ENCODE peak calls at places on chromosomes 4 and X, in six cellular contexts. D is transverse colon, X is body of pancreas, L is ovary, G is lower leg skin, C is suprapubic skin. U is an unnamed sample.

GRCh38 chr4:72567821-72568620 is 1.0 kb downstream of the ADAMTS3 start:
- DNase-seq in X (peak), L (peak), D (peak), G (peak), C (peak), U (peak)

GRCh38 chrX:17046478-17047097 is 100.1 kb downstream of the REPS2 start:
- DNase-seq in L (peak), G (peak), X (peak), D (peak), C (no peak), U (peak)

GRCh38 chr4:72305620-72306019 is 263.4 kb downstream of the ADAMTS3 start:
- DNase-seq in L (no peak), G (no peak), D (no peak), C (no peak), X (no peak), U (no peak)

GRCh38 chr4:52824603-52825310 is 37.4 kb upstream of the RASL11B start:
- DNase-seq in D (no peak), X (peak), G (no peak), L (peak), C (no peak), U (peak)

GRCh38 chr4:3791910-3792542 is 25.8 kb downstream of the ADRA2C start:
- DNase-seq in X (peak), L (no peak), G (no peak), D (peak), C (no peak), U (peak)

GRCh38 chr4:140149851-140150635 is 3.9 kb downstream of the MAML3 start:
- DNase-seq in C (peak), G (peak), D (peak), L (peak), X (peak), U (peak)

GRCh38 chr4:141036786-141037185 is 96.5 kb downstream of the RNF150 start:
- DNase-seq in G (no peak), X (no peak), D (no peak), L (no peak), C (no peak), U (no peak)

GRCh38 chr4:81913427-81913878 is 441.7 kb upstream of the RASGEF1B start:
- DNase-seq in G (peak), D (peak), L (no peak), C (no peak), X (peak), U (peak)

GRCh38 chrX:41086627-41086932 is 1.3 kb downstream of the USP9X start:
- DNase-seq in X (no peak), D (no peak), C (no peak), G (no peak), L (no peak), U (no peak)

GRCh38 chr4:3336389-3337356 is 43.9 kb downstream of the RGS12 start:
- DNase-seq in D (no peak), X (no peak), C (no peak), G (no peak), L (no peak), U (peak)

GRCh38 chrX:153582896-153583295 is 16.0 kb downstream of the CCNQ start:
- DNase-seq in D (peak), C (no peak), G (no peak), L (no peak), X (no peak), U (no peak)

GRCh38 chr4:59966758-59967157 is 1233.4 kb upstream of the ADGRL3 start:
- DNase-seq in G (no peak), D (no peak), X (no peak), C (no peak), L (no peak), U (no peak)

GRCh38 chr4:39036172-39036571 is 4.0 kb upstream of the TMEM156 start:
- DNase-seq in C (no peak), D (no peak), G (no peak), X (peak), L (no peak), U (no peak)

GRCh38 chrX:145609951-145610511 is 207.6 kb upstream of the SLITRK2 start:
- DNase-seq in D (no peak), X (no peak), C (no peak), L (no peak), G (no peak), U (no peak)

GRCh38 chr4:184514121-184514988 is 40.0 kb upstream of the IRF2 start:
- DNase-seq in X (peak), G (peak), L (no peak), D (peak), C (peak), U (peak)

DNA sequence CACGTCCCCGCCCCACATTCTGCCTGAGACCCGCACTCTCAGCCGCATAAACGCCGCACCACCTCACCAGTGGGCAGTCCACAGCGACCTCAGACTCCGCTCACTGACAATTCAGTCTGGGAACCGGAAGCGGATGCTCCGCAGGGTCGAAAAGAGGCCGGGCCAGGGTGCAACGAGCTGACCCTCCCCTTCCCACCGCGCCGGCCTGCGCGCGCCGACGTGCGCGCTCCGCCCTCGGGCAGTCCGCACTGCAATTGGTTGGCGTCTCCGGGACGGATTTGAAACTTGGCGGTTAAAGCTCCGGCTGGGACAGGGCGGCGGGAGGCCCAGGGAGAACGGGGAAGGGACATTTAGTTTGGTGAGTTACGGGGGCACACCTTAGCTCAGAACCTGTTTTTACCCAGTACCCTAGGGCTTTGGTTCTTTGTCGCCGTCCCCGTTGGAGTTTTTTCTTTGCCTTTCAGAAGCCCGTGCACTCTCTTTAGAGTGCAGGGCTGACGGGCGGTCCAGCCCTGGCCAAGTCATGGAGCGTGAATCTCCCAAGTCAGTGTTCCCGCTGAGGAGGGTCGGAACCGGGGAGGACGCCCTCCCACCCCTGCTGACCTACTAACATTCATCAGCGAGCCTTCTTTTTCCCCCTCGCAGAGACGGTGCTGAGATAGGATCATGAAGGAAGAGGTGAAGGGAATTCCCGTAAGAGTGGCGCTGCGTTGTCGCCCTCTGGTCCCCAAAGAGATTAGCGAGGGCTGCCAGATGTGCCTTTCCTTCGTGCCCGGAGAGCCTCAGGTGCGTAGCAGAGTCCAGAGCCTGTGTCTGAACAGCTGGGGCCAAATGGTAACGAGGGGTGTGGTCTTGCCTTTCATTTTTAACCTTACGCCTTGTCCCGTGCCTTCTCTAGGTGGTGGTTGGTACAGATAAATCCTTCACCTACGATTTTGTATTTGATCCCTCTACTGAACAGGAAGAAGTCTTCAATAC is at the start of the genes KIF4A and PDZD11:
- DNase-seq in L (peak), G (peak), D (peak), X (peak), C (peak), U (peak)
- TF ChIP-seq POLR2A in L (no peak), G (no peak), D (peak), X (peak), C (no peak), U (peak)

DNA sequence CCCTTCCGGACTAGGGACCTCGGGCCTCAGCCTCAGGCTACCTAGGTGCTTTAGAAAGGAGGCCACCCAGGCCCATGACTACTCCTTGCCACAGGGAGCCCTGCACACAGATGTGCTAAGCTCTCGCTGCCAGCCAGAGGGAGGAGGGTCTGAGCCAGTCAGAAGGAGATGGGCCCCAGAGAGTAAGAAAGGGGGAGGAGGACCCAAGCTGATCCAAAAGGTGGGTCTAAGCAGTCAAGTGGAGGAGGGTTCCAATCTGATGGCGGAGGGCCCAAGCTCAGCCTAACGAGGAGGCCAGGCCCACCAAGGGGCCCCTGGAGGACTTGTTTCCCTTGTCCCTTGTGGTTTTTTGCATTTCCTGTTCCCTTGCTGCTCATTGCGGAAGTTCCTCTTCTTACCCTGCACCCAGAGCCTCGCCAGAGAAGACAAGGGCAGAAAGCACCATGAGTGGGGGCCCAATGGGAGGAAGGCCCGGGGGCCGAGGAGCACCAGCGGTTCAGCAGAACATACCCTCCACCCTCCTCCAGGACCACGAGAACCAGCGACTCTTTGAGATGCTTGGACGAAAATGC is at the start of gene WAS:
- DNase-seq in C (no peak), G (no peak), X (no peak), D (peak), L (no peak), U (no peak)
- TF ChIP-seq POLR2A in C (no peak), G (no peak), X (no peak), D (no peak), L (no peak), U (no peak)

GRCh38 chr4:48269861-48270515 is 350 bp upstream of the TEC start:
- DNase-seq in C (peak), X (peak), D (peak), G (peak), L (peak), U (peak)
- TF ChIP-seq POLR2A in C (no peak), X (peak), D (no peak), G (no peak), L (no peak), U (no peak)

GRCh38 chrX:57286507-57287251 is at the start of gene FAAH2:
- DNase-seq in C (no peak), D (peak), X (peak), L (no peak), G (peak), U (peak)
- TF ChIP-seq POLR2A in C (no peak), D (peak), X (peak), L (no peak), G (no peak), U (peak)

GRCh38 chr4:1010522-1011021 is 854 bp upstream of the FGFRL1 start:
- DNase-seq in X (peak), G (peak), D (peak), L (peak), C (no peak), U (peak)
- TF ChIP-seq POLR2A in X (peak), G (no peak), D (peak), L (no peak), C (no peak), U (no peak)

GRCh38 chr4:142386450-142386849 is 459.7 kb downstream of the INPP4B start:
- DNase-seq in L (no peak), G (no peak), D (no peak), X (no peak), C (no peak), U (peak)
- TF ChIP-seq POLR2A in L (no peak), G (no peak), D (no peak), X (no peak), C (no peak), U (no peak)

GRCh38 chr4:1579834-1580686 is 104.1 kb downstream of the FAM53A start:
- DNase-seq in C (peak), X (peak), G (peak), L (peak), D (peak), U (peak)
- TF ChIP-seq POLR2A in C (no peak), X (peak), G (no peak), L (peak), D (peak), U (no peak)

GRCh38 chr4:126468144-126468543 is 1153.4 kb downstream of the FAT4 start:
- DNase-seq in G (no peak), X (no peak), L (no peak), D (no peak), C (no peak), U (no peak)
- TF ChIP-seq POLR2A in G (no peak), X (no peak), L (no peak), D (no peak), C (no peak), U (no peak)

U was measured in thyroid gland.